ENCODE peak calls at places on chromosomes 6 and 20, in five cellular contexts. U is stimulated activated CD4-positive, alpha-beta T cell treated with anti-CD3 and anti-CD28 coated beads, Interleukin-1b, Interleukin-23, amount 100 ng/mL, for 24 hours; T is psoas muscle; A is NCI-H2081; L is T-cell. Y is an unnamed sample.

GRCh38 chr20:32535953-32536823 is 48.9 kb downstream of the NOL4L start:
- DNase-seq in U (no peak), T (peak), A (peak), L (peak), Y (no peak)

GRCh38 chr20:36307412-36308317 is 1.5 kb downstream of the DLGAP4 start:
- DNase-seq in U (no peak), T (no peak), A (no peak), L (no peak), Y (peak)

GRCh38 chr6:11072080-11072479 is 21.6 kb upstream of the SMIM13 start:
- DNase-seq in U (no peak), T (no peak), A (no peak), L (no peak), Y (no peak)

GRCh38 chr6:75609639-75610590 is 8.2 kb downstream of the SENP6 start:
- DNase-seq in U (no peak), T (no peak), A (no peak), L (no peak), Y (no peak)

GRCh38 chr6:133710826-133711225 is 178.1 kb upstream of the TCF21 start:
- DNase-seq in U (no peak), T (no peak), A (no peak), L (no peak), Y (no peak)

GRCh38 chr6:89146748-89147715 is 1.2 kb downstream of the PM20D2 start:
- DNase-seq in U (no peak), T (peak), A (no peak), L (no peak), Y (no peak)

GRCh38 chr20:32448306-32449056 is 90.3 kb downstream of the ASXL1 start:
- DNase-seq in U (no peak), T (no peak), A (no peak), L (no peak), Y (no peak)

GRCh38 chr20:17761612-17762011 is 61.8 kb downstream of the BANF2 start:
- DNase-seq in U (no peak), T (no peak), A (no peak), L (no peak), Y (no peak)

GRCh38 chr6:100346828-100347227 is 117.9 kb downstream of the SIM1 start:
- DNase-seq in U (no peak), T (no peak), A (no peak), L (no peak), Y (no peak)

GRCh38 chr6:142222022-142222421 is 75.0 kb downstream of the VTA1 start:
- DNase-seq in U (no peak), T (no peak), A (no peak), L (no peak), Y (no peak)

GRCh38 chr6:55825402-55826051 is 49.9 kb downstream of the BMP5 start:
- DNase-seq in U (no peak), T (no peak), A (no peak), L (no peak), Y (no peak)

GRCh38 chr6:127176175-127176574 is 57.7 kb downstream of the RSPO3 start:
- DNase-seq in U (no peak), T (no peak), A (no peak), L (no peak), Y (no peak)

GRCh38 chr20:62032606-62033368 is 32.9 kb downstream of the TAF4 start:
- DNase-seq in U (no peak), T (peak), A (no peak), L (no peak), Y (no peak)

GRCh38 chr20:62258499-62259293 is 20.4 kb downstream of the OSBPL2 start:
- DNase-seq in U (no peak), T (peak), A (no peak), L (no peak), Y (peak)

GRCh38 chr20:17782768-17783167 is 83.0 kb downstream of the BANF2 start:
- DNase-seq in U (no peak), T (no peak), A (no peak), L (no peak), Y (no peak)